ENCODE peak calls at places on chromosomes 11 and 22, in four cellular contexts. W is IMR-90; D is CD8-positive, alpha-beta memory T cell; X is neuronal stem cell. A is an unnamed sample. For H3K36me3, the result is how much of the 10 kb centered on the place peaks cover.

GRCh38 chr11:118071416-118072030 is 5.4 kb upstream of the TMPRSS4 start:
- DNase-seq in W (no peak), D (no peak), X (no peak), A (no peak)

GRCh38 chr11:1650034-1650917 is 20.7 kb downstream of the KRTAP5-5 start:
- DNase-seq in W (no peak), D (no peak), X (no peak), A (no peak)

GRCh38 chr11:134915212-134915611 is 503.2 kb upstream of the B3GAT1 start:
- DNase-seq in W (no peak), D (no peak), X (no peak), A (peak)

GRCh38 chr11:73326929-73327811 is 19.1 kb downstream of the ARHGEF17 start:
- DNase-seq in W (peak), D (no peak), X (no peak), A (no peak)

GRCh38 chr11:19723572-19724342 is 11.1 kb downstream of the NAV2 start:
- DNase-seq in W (peak), D (peak), X (no peak), A (peak)

GRCh38 chr11:114060402-114061052 is 1.0 kb downstream of the ZBTB16 start:
- DNase-seq in W (no peak), D (no peak), X (peak), A (no peak)

GRCh38 chr11:66864924-66865697 is 8.2 kb downstream of the LRFN4 start:
- DNase-seq in W (no peak), D (no peak), X (no peak), A (no peak)

GRCh38 chr11:109799604-109800003 is 293.6 kb upstream of the ZC3H12C start:
- DNase-seq in W (no peak), D (no peak), X (no peak), A (no peak)

GRCh38 chr22:41021655-41022454 is 70.5 kb upstream of the EP300 start:
- DNase-seq in W (peak), D (peak), X (peak), A (no peak)

GRCh38 chr11:113649311-113649710 is 56.8 kb downstream of the TMPRSS5 start:
- DNase-seq in W (no peak), D (no peak), X (no peak), A (no peak)

GRCh38 chr11:86155210-86155844 is 86.4 kb upstream of the PICALM start:
- DNase-seq in W (no peak), D (no peak), X (no peak), A (no peak)

GRCh38 chr11:60280412-60280811 is at the start of gene MS4A4A:
- DNase-seq in W (no peak), D (no peak), X (no peak), A (no peak)

GRCh38 chr22:47177334-47177815 is 414.9 kb downstream of the TBC1D22A start:
- DNase-seq in W (no peak), D (no peak), X (no peak), A (no peak)

GRCh38 chr11:93051181-93051580 is 81.7 kb downstream of the MTNR1B start:
- DNase-seq in W (peak), D (no peak), X (no peak), A (peak)

GRCh38 chr11:117822522-117823033 is 2.0 kb downstream of the FXYD2 start:
- DNase-seq in W (no peak), D (no peak), X (no peak), A (no peak)

GRCh38 chr11:122746050-122746478 is 90.5 kb downstream of the UBASH3B start:
- DNase-seq in W (no peak), D (peak), X (no peak), A (no peak)

GRCh38 chr22:27405672-27406388 is 395.7 kb downstream of the MN1 start:
- DNase-seq in W (peak), D (no peak), X (peak), A (no peak)

GRCh38 chr11:95289378-95289777 is 58.4 kb upstream of the SESN3 start:
- DNase-seq in W (no peak), D (no peak), X (no peak), A (no peak)

GRCh38 chr22:19455585-19456370 is 8.3 kb upstream of the C22orf39 start:
- DNase-seq in W (peak), D (no peak), X (no peak), A (peak)

GRCh38 chr11:496834-497564 is 10.0 kb downstream of the RNH1 start:
- DNase-seq in W (no peak), D (no peak), X (no peak), A (no peak)

GRCh38 chr11:73384871-73385692 is 8.9 kb downstream of the RELT start:
- DNase-seq in W (no peak), D (no peak), X (no peak), A (no peak)

GRCh38 chr11:109729761-109730160 is 307.8 kb downstream of the C11orf87 start:
- DNase-seq in W (no peak), D (no peak), X (no peak), A (no peak)

GRCh38 chr11:72716291-72716690 is 35.9 kb downstream of the ARAP1 start:
- DNase-seq in W (peak), D (no peak), X (no peak), A (no peak)

GRCh38 chr11:2153581-2154194 is 7.3 kb downstream of the INS start:
- DNase-seq in W (no peak), D (no peak), X (no peak), A (no peak)

GRCh38 chr11:111909378-111909777 is 2.2 kb downstream of the CRYAB start:
- DNase-seq in W (no peak), D (no peak), X (no peak), A (no peak)

GRCh38 chr11:77140231-77140959 is 12.3 kb downstream of the MYO7A start:
- DNase-seq in W (peak), D (no peak), X (no peak), A (no peak)

GRCh38 chr11:33500331-33500730 is 200.3 kb downstream of the C11orf91 start:
- DNase-seq in W (peak), D (no peak), X (no peak), A (no peak)

GRCh38 chr22:31829505-31829904 is 75.7 kb downstream of the DEPDC5 start:
- DNase-seq in W (peak), D (no peak), X (no peak), A (peak)

GRCh38 chr22:49330421-49331222 is 497.1 kb downstream of the BRD1 start:
- DNase-seq in W (no peak), D (no peak), X (no peak), A (no peak)

GRCh38 chr11:119754656-119755350 is 25.8 kb upstream of the NECTIN1 start:
- DNase-seq in W (no peak), D (no peak), X (no peak), A (no peak)

GRCh38 chr11:95085117-95085825 is 4.4 kb upstream of the ENDOD1 start:
- DNase-seq in W (no peak), D (no peak), X (no peak), A (no peak)

GRCh38 chr22:37505989-37506388 is 13.2 kb downstream of the CARD10 start:
- DNase-seq in W (no peak), D (no peak), X (no peak), A (no peak)
- H3K36me3 ChIP-seq in W (under half), D (under half), X (under half), A (under half)

DNA sequence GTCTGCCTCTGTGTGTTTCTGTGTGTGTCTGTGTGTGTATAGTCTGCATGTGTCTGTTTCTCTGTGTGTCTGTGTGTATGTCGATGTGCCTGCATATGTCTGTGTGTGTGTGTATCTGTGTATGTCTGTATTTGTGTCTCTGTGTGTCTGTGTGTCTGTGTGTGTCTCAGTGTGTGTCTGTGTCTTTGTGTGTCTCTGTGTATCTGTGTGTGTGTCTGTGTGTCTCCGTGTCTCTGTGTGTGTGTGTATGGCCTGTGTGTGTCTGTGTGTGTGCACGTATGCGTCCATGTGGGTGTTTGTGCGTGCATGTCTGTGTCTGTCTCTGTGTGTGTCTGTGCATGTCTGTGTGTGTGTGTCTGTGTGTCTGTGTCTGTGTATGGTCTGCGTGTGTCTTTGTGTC is 439 bp downstream of the SNX32 start:
- DNase-seq in W (no peak), D (no peak), X (no peak), A (no peak)
- H3K4me3 ChIP-seq in W (peak), D (peak), X (peak), A (peak)

GRCh38 chr22:42994276-42994916 is 20.6 kb downstream of the PACSIN2 start:
- DNase-seq in W (no peak), D (no peak), X (no peak), A (no peak)

GRCh38 chr22:42993651-42994275 is 21.2 kb downstream of the PACSIN2 start:
- DNase-seq in W (peak), D (no peak), X (no peak), A (no peak)

GRCh38 chr22:42991010-42991651 is 23.8 kb downstream of the PACSIN2 start:
- DNase-seq in W (peak), D (no peak), X (no peak), A (peak)

GRCh38 chr22:42992092-42992491 is 22.9 kb downstream of the PACSIN2 start:
- DNase-seq in W (no peak), D (no peak), X (no peak), A (no peak)

DNA sequence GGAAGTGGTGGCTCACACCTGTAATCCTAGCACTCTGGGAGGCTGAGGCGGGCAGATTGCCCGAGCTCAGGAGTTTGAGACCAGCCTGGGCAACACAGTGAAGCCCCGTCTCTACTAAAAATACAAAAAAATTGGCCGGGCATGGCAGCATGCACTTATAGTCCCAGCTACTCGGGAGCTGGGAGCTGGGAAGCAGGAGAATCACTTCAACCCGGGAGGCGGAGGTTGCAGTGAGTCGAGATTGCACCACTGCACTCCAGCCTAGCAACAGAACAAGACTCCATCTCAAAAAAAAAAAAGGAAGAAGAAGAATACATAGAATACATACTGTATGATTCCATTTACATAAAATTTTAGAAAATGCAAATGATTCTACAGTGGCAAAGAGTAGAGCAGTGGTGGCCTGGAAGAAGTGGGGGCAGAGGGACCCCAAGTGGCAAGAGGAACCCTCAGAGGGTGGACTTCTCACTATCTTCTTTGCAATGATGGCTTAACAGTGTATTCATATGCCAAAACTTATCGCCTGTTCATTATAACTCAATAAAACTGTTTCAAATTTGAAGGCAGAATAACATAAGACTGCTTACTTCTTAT is 22.0 kb downstream of the PACSIN2 start:
- DNase-seq in W (no peak), D (no peak), X (no peak), A (no peak)
- H3K27ac ChIP-seq in W (no peak), D (no peak), X (no peak), A (no peak)

GRCh38 chr22:21693333-21693998 is 27.7 kb downstream of the PPIL2 start:
- DNase-seq in W (no peak), D (no peak), X (no peak), A (no peak)
- H3K36me3 ChIP-seq in W (half or more), D (under half), X (under half), A (half or more)

GRCh38 chr11:64267207-64267945 is 16.0 kb downstream of the PLCB3 start:
- DNase-seq in W (no peak), D (no peak), X (no peak), A (no peak)

GRCh38 chr11:64266339-64266738 is 15.0 kb downstream of the PLCB3 start:
- DNase-seq in W (no peak), D (no peak), X (no peak), A (peak)

GRCh38 chr11:64269380-64270234 is 14.9 kb downstream of the BAD start:
- DNase-seq in W (peak), D (peak), X (peak), A (peak)

GRCh38 chr11:64268028-64268686 is 16.3 kb downstream of the BAD start:
- DNase-seq in W (no peak), D (no peak), X (no peak), A (no peak)

GRCh38 chr11:64268687-64269379 is 15.6 kb downstream of the BAD start:
- DNase-seq in W (peak), D (peak), X (no peak), A (peak)
- H3K4me3 ChIP-seq in W (peak), D (peak), X (peak), A (peak)

GRCh38 chr22:26170795-26171194 is 1.5 kb downstream of the SEZ6L start:
- DNase-seq in W (no peak), D (no peak), X (peak), A (no peak)
- H3K27ac ChIP-seq in W (no peak), D (no peak), X (no peak), A (no peak)

GRCh38 chr11:108316061-108316460 is 93.2 kb downstream of the ATM start:
- DNase-seq in W (no peak), D (no peak), X (no peak), A (no peak)
- H3K36me3 ChIP-seq in W (under half), D (under half), X (under half), A (under half)

GRCh38 chr11:35548925-35549561 is 23.6 kb upstream of the PAMR1 start:
- DNase-seq in W (peak), D (no peak), X (peak), A (peak)
- H3K4me3 ChIP-seq in W (no peak), D (no peak), X (no peak), A (no peak)

DNA sequence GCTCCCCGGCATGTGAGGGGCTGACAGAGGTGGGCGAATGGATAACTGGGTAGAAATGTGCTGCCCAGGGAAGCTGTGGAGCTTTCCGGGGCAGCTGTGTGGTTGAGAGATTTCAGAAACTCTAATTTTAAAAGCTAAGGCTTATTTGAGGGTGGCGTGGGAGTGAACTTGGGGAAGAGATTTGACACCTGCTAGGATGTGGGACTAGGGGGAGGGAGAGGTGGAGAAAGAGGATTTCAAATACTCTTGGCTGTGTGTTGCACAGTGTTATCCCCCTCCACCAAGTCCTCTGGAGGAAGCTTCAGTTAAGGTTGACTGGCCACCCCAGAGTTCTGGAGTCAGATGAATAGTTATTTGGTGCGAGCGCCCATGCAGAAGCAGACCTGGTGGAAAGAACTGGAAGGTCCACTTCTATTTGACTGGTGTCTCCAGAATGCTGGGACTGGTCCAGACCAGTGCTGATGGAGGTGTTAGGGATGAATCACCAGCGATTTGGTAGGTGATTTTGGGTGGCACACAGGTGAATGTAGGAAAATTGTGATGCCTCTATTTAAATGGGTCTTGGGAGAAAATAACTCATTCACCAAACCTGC is 72.8 kb upstream of the ALX4 start:
- DNase-seq in W (no peak), D (no peak), X (no peak), A (no peak)
- H3K27ac ChIP-seq in W (no peak), D (no peak), X (no peak), A (no peak)

A was measured in brain microvascular endothelial cell.